ENCODE peak calls at places on chromosome 16, in seven cellular contexts. One of them, this sample, is unnamed.

GRCh38 chr16:47617732-47618131 is 156.6 kb downstream of the PHKB start:
- DNase-seq in HepG2: peak; percentile 67
- DNase-seq in SK-N-SH: no peak
- DNase-seq in HCT116: peak; percentile 6
- DNase-seq in K562: no peak
- DNase-seq in H1: no peak
- DNase-seq in GM12878: no peak
- DNase-seq in this sample: no peak

GRCh38 chr16:2450975-2451381 is 8.9 kb upstream of the TEDC2 start:
- DNase-seq in HepG2: no peak
- DNase-seq in SK-N-SH: no peak
- DNase-seq in HCT116: no peak
- DNase-seq in K562: no peak
- DNase-seq in H1: no peak
- DNase-seq in GM12878: no peak
- DNase-seq in this sample: no peak

GRCh38 chr16:89096768-89097527 is 3.3 kb downstream of the ACSF3 start:
- DNase-seq in HepG2: no peak
- DNase-seq in SK-N-SH: no peak
- DNase-seq in HCT116: no peak
- DNase-seq in K562: no peak
- DNase-seq in H1: no peak
- DNase-seq in GM12878: no peak
- DNase-seq in this sample: no peak

GRCh38 chr16:1524366-1524765 is 9.1 kb upstream of the TMEM204 start:
- DNase-seq in HepG2: no peak
- DNase-seq in SK-N-SH: no peak
- DNase-seq in HCT116: no peak
- DNase-seq in K562: no peak
- DNase-seq in H1: no peak
- DNase-seq in GM12878: no peak
- DNase-seq in this sample: no peak

GRCh38 chr16:685967-686366 is 1.8 kb upstream of the JMJD8 start:
- DNase-seq in HepG2: peak; percentile 41
- DNase-seq in SK-N-SH: peak; percentile 84
- DNase-seq in HCT116: no peak
- DNase-seq in K562: no peak
- DNase-seq in H1: peak; percentile 78
- DNase-seq in GM12878: no peak
- DNase-seq in this sample: peak; percentile 79

GRCh38 chr16:8110572-8111514 is 479.5 kb downstream of the TMEM114 start:
- DNase-seq in HepG2: no peak
- DNase-seq in SK-N-SH: no peak
- DNase-seq in HCT116: no peak
- DNase-seq in K562: no peak
- DNase-seq in H1: no peak
- DNase-seq in GM12878: no peak
- DNase-seq in this sample: peak; percentile 16

GRCh38 chr16:82832861-82833260 is 206.1 kb downstream of the CDH13 start:
- DNase-seq in HepG2: no peak
- DNase-seq in SK-N-SH: no peak
- DNase-seq in HCT116: no peak
- DNase-seq in K562: no peak
- DNase-seq in H1: no peak
- DNase-seq in GM12878: no peak
- DNase-seq in this sample: no peak

GRCh38 chr16:72818286-72818845 is 229.6 kb downstream of the ZFHX3 start:
- DNase-seq in HepG2: no peak
- DNase-seq in SK-N-SH: no peak
- DNase-seq in HCT116: no peak
- DNase-seq in K562: peak; percentile 24
- DNase-seq in H1: peak; percentile 57
- DNase-seq in GM12878: no peak
- DNase-seq in this sample: no peak

GRCh38 chr16:66681676-66682075 is 14.9 kb downstream of the CMTM4 start:
- DNase-seq in HepG2: no peak
- DNase-seq in SK-N-SH: no peak
- DNase-seq in HCT116: no peak
- DNase-seq in K562: no peak
- DNase-seq in H1: no peak
- DNase-seq in GM12878: no peak
- DNase-seq in this sample: no peak

GRCh38 chr16:72946474-72947194 is 101.3 kb downstream of the ZFHX3 start:
- DNase-seq in HepG2: no peak
- DNase-seq in SK-N-SH: no peak
- DNase-seq in HCT116: no peak
- DNase-seq in K562: no peak
- DNase-seq in H1: no peak
- DNase-seq in GM12878: no peak
- DNase-seq in this sample: no peak

DNA sequence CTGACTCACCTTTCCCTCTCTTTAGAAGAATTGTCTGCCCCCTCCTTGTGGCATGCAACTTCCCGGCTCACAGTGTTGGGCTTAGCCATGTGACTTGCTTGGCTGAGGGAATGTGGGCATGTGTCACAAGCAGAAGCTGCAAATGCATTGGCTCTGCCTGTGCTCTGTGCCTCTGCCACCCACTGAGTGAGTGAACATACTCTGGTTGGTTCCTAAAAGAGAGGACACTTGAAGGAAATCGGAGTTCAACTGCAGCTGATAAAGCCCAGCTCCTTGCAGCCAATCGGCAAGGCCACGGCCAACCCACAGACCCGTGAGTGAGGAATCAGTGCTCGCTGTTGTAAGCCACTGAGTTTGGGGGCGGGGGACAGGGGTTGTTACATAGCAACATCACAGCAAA is 10.9 kb upstream of the GINS2 start:
- DNase-seq in HepG2: no peak
- DNase-seq in SK-N-SH: peak; percentile 12
- DNase-seq in HCT116: no peak
- DNase-seq in K562: no peak
- DNase-seq in H1: no peak
- DNase-seq in GM12878: no peak
- DNase-seq in this sample: peak; percentile 57
- TF ChIP-seq JUND in HepG2: no peak
- TF ChIP-seq JUND in SK-N-SH: no peak
- TF ChIP-seq JUND in HCT116: no peak
- TF ChIP-seq JUND in K562: no peak
- TF ChIP-seq JUND in H1: no peak
- TF ChIP-seq JUND in GM12878: no peak
- TF ChIP-seq JUND in this sample: no peak

GRCh38 chr16:68760671-68761275 is 23.7 kb downstream of the CDH1 start:
- DNase-seq in HepG2: peak; percentile 87
- DNase-seq in SK-N-SH: no peak
- DNase-seq in HCT116: no peak
- DNase-seq in K562: peak; percentile 45
- DNase-seq in H1: no peak
- DNase-seq in GM12878: peak; percentile 95
- DNase-seq in this sample: no peak
- TF ChIP-seq JUND in HepG2: no peak
- TF ChIP-seq JUND in SK-N-SH: no peak
- TF ChIP-seq JUND in HCT116: no peak
- TF ChIP-seq JUND in K562: peak; percentile 81
- TF ChIP-seq JUND in H1: no peak
- TF ChIP-seq JUND in GM12878: peak; percentile 58
- TF ChIP-seq JUND in this sample: no peak

DNA sequence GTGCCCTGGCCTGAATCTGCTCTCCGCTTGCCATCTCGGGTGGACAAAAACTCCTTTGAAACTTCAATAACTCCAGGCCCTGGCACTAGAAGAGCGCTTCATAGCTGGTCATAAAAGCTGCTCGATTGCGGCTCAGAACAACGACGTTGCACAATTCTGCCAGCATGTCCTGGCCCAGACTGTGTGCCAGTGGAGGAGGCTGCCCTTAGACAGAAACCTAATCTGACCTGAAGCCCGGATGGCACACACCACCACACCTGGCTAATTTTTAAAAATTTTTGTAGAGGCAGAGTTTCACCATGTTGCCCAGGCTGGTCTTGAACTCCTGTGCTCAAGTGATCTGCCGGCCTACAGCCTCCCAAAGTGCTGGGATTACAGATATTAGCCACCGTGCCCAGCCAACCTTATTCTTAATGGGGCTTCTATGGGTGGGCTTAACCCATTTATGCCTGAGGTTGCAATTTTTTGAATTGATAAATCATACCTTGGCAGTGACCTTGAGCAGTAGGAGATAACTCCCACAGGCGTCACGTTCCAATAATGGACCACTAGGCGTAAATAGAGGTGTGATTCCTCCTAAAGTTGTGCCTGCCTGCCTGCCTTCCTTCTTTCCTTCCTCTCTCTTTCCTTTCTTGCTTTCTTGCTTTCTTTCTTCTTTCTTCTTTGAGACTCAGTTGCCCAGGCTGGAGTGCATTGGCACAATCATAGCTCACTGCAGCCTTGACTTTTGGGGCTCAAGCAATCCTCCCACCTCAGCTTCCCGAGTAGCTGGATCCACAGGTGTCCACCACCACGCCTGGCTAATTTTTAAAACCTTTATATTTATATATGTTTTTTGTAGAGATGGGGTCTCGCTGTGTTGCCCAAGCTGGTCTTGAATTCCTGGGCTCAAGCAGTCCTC is 1.1 kb upstream of the PPL start:
- DNase-seq in HepG2: no peak
- DNase-seq in SK-N-SH: no peak
- DNase-seq in HCT116: no peak
- DNase-seq in K562: no peak
- DNase-seq in H1: no peak
- DNase-seq in GM12878: no peak
- DNase-seq in this sample: peak; percentile 22
- TF ChIP-seq JUND in HepG2: no peak
- TF ChIP-seq JUND in SK-N-SH: no peak
- TF ChIP-seq JUND in HCT116: no peak
- TF ChIP-seq JUND in K562: no peak
- TF ChIP-seq JUND in H1: no peak
- TF ChIP-seq JUND in GM12878: no peak
- TF ChIP-seq JUND in this sample: no peak

GRCh38 chr16:81237942-81238295 is 570 bp upstream of the BCO1 start:
- DNase-seq in HepG2: no peak
- DNase-seq in SK-N-SH: no peak
- DNase-seq in HCT116: no peak
- DNase-seq in K562: no peak
- DNase-seq in H1: no peak
- DNase-seq in GM12878: no peak
- DNase-seq in this sample: no peak

GRCh38 chr16:81237282-81237681 is 1.2 kb upstream of the BCO1 start:
- DNase-seq in HepG2: no peak
- DNase-seq in SK-N-SH: no peak
- DNase-seq in HCT116: no peak
- DNase-seq in K562: no peak
- DNase-seq in H1: no peak
- DNase-seq in GM12878: no peak
- DNase-seq in this sample: no peak

GRCh38 chr16:81239722-81240121 is 1.2 kb downstream of the BCO1 start:
- DNase-seq in HepG2: no peak
- DNase-seq in SK-N-SH: no peak
- DNase-seq in HCT116: no peak
- DNase-seq in K562: no peak
- DNase-seq in H1: no peak
- DNase-seq in GM12878: no peak
- DNase-seq in this sample: no peak

GRCh38 chr16:81241706-81242105 is 3.2 kb downstream of the BCO1 start:
- DNase-seq in HepG2: no peak
- DNase-seq in SK-N-SH: no peak
- DNase-seq in HCT116: no peak
- DNase-seq in K562: no peak
- DNase-seq in H1: no peak
- DNase-seq in GM12878: no peak
- DNase-seq in this sample: no peak

DNA sequence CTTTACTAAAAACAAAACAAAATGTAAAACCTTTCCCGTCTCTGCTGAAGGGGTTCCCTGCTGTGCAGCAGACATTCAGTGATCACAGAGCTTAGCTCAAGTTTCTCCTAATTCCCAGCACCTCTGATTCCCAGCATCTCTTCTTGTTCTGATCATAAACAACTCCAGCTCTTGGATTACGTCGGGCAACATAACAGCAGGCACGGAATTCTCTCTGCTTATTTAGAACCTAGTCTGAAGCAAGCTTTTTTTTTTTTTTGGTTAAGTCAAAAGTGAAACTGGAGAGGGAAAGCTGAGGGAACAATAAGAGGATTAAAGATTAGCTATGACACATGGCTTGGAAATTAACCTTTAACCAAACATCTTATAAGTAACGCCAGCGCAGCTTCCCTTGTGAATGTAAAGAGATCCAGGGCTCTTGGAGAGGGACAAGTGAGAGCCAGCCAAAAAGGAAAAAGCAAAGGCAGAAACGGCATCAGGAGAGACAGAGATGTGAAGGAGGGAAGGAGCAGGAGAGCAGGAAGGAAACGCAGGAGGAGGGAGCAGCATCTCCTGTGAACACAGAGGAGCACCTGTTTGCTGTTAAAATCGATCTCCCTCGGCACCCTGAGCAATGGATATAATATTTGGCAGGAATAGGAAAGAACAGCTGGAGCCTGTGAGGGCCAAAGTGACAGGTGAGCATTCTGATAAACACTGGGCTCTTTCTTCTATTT is at the start of gene BCO1:
- DNase-seq in HepG2: peak; percentile 35
- DNase-seq in SK-N-SH: no peak
- DNase-seq in HCT116: no peak
- DNase-seq in K562: no peak
- DNase-seq in H1: no peak
- DNase-seq in GM12878: no peak
- DNase-seq in this sample: no peak
- TF ChIP-seq JUND in HepG2: no peak
- TF ChIP-seq JUND in SK-N-SH: no peak
- TF ChIP-seq JUND in HCT116: no peak
- TF ChIP-seq JUND in K562: no peak
- TF ChIP-seq JUND in H1: no peak
- TF ChIP-seq JUND in GM12878: no peak
- TF ChIP-seq JUND in this sample: no peak

DNA sequence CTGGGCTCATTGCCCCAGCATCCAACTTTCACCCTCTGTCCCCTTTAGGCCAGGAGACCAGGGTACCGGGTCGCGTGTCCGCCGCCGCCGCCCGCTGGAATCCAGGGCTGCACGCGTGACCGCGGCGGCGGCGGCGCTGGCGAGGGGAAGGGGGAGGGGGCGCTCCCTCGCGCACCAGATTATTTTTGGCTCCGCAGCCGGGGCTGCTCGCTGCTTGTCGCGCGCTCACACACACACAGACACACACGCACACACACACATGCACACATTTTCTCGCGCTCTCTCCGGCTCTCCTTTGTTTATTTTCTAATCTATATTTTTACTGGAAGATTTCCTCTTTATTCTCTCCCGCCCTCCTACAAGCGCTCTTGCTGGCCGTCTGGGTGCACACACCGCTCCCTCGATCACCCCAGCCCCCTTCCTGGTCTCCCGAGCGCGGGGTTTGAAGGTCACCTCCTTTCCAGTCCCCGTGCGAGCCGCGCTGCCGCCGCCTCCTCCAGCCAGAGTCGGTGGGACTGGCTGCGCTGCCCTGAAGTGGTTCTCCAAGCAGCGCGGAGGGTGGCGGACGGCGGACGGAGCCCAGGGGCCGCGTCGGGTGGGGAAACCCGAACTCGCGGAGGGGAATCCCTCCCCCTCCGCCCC is 921.4 kb upstream of the EEF2KMT start:
- DNase-seq in HepG2: no peak
- DNase-seq in SK-N-SH: peak; percentile 77
- DNase-seq in HCT116: no peak
- DNase-seq in K562: no peak
- DNase-seq in H1: peak; percentile 67
- DNase-seq in GM12878: no peak
- DNase-seq in this sample: no peak
- TF ChIP-seq JUND in HepG2: no peak
- TF ChIP-seq JUND in SK-N-SH: no peak
- TF ChIP-seq JUND in HCT116: no peak
- TF ChIP-seq JUND in K562: no peak
- TF ChIP-seq JUND in H1: no peak
- TF ChIP-seq JUND in GM12878: no peak
- TF ChIP-seq JUND in this sample: no peak